ENCODE peak calls at places on chromosomes 2 and 18, in seven cellular contexts. U, C, B, Y, K, D and T are unnamed samples.

GRCh38 chr2:27884546-27884945 is 5.6 kb downstream of the RBKS start:
- DNase-seq in C (no peak), Y (no peak), D (peak), B (no peak), K (no peak), U (no peak), T (no peak)

GRCh38 chr2:53347219-53347618 is 420.4 kb upstream of the CHAC2 start:
- DNase-seq in Y (no peak), D (no peak), C (no peak), B (no peak), U (no peak), K (no peak), T (no peak)

GRCh38 chr2:71897836-71898235 is 249.8 kb downstream of the CYP26B1 start:
- DNase-seq in Y (no peak), B (no peak), D (no peak), C (no peak), U (no peak), K (no peak), T (no peak)

GRCh38 chr2:204678031-204678430 is 132.8 kb downstream of the PARD3B start:
- DNase-seq in K (no peak), B (no peak), U (no peak), D (no peak), C (no peak), Y (no peak), T (no peak)

GRCh38 chr18:28175930-28176673 is 828 bp downstream of the CDH2 start:
- DNase-seq in C (no peak), K (no peak), U (peak), B (peak), Y (peak), D (peak), T (peak)

GRCh38 chr18:2536493-2536892 is 34.8 kb downstream of the METTL4 start:
- DNase-seq in C (no peak), B (peak), Y (no peak), K (peak), U (peak), D (peak), T (no peak)

GRCh38 chr2:27885246-27885645 is 4.9 kb downstream of the RBKS start:
- DNase-seq in Y (no peak), U (peak), B (peak), K (no peak), C (no peak), D (peak), T (no peak)

GRCh38 chr2:50513724-50514123 is 518.2 kb downstream of the NRXN1 start:
- DNase-seq in Y (no peak), D (no peak), K (no peak), U (no peak), B (no peak), C (no peak), T (no peak)

GRCh38 chr2:191311627-191312026 is 66.4 kb downstream of the MYO1B start:
- DNase-seq in U (peak), D (peak), Y (peak), C (no peak), K (no peak), B (peak), T (peak)

GRCh38 chr2:65392609-65393008 is 39.8 kb downstream of the SPRED2 start:
- DNase-seq in K (no peak), D (no peak), C (no peak), B (no peak), Y (no peak), U (no peak), T (no peak)

GRCh38 chr2:40415391-40415790 is 36.5 kb downstream of the SLC8A1 start:
- DNase-seq in Y (no peak), B (no peak), U (no peak), K (no peak), C (no peak), D (no peak), T (no peak)

GRCh38 chr18:80196528-80197320 is 50.6 kb downstream of the PARD6G start:
- DNase-seq in B (peak), Y (no peak), K (no peak), U (no peak), C (no peak), D (peak), T (no peak)

GRCh38 chr2:235506291-235506996 is 12.6 kb downstream of the AGAP1 start:
- DNase-seq in B (no peak), Y (no peak), C (no peak), U (no peak), K (no peak), D (no peak), T (no peak)